ENCODE peak calls at places on chromosomes 3 and 15, in ten cellular contexts. One of them, this sample, is unnamed.

GRCh38 chr3:176469694-176470205 is 727.5 kb downstream of the TBL1XR1 start:
- DNase-seq in IMR-90: no peak
- DNase-seq in GM06990: no peak
- DNase-seq in A549: no peak
- DNase-seq in foreskin fibroblast: no peak
- DNase-seq in fibroblast of lung: peak
- DNase-seq in cardiac fibroblast: no peak
- DNase-seq in CD4-positive, alpha-beta T cell: no peak
- DNase-seq in omental fat pad: no peak
- DNase-seq in WTC11: no peak
- DNase-seq in this sample: peak

GRCh38 chr3:183151716-183152385 is 10.7 kb downstream of the LAMP3 start:
- DNase-seq in IMR-90: no peak
- DNase-seq in GM06990: no peak
- DNase-seq in A549: no peak
- DNase-seq in foreskin fibroblast: no peak
- DNase-seq in fibroblast of lung: no peak
- DNase-seq in cardiac fibroblast: no peak
- DNase-seq in CD4-positive, alpha-beta T cell: no peak
- DNase-seq in omental fat pad: no peak
- DNase-seq in WTC11: no peak
- DNase-seq in this sample: no peak

GRCh38 chr3:112776000-112776399 is 70.7 kb downstream of the CD200R1L start:
- DNase-seq in IMR-90: peak
- DNase-seq in GM06990: no peak
- DNase-seq in A549: no peak
- DNase-seq in foreskin fibroblast: no peak
- DNase-seq in fibroblast of lung: no peak
- DNase-seq in cardiac fibroblast: peak
- DNase-seq in CD4-positive, alpha-beta T cell: no peak
- DNase-seq in omental fat pad: no peak
- DNase-seq in WTC11: no peak
- DNase-seq in this sample: peak

GRCh38 chr3:191136347-191136746 is 62.7 kb upstream of the OSTN start:
- DNase-seq in IMR-90: peak
- DNase-seq in GM06990: no peak
- DNase-seq in A549: no peak
- DNase-seq in foreskin fibroblast: no peak
- DNase-seq in fibroblast of lung: peak
- DNase-seq in cardiac fibroblast: peak
- DNase-seq in CD4-positive, alpha-beta T cell: no peak
- DNase-seq in omental fat pad: no peak
- DNase-seq in WTC11: no peak
- DNase-seq in this sample: peak

GRCh38 chr3:195549931-195550519 is 6.9 kb upstream of the PPP1R2 start:
- DNase-seq in IMR-90: no peak
- DNase-seq in GM06990: peak
- DNase-seq in A549: no peak
- DNase-seq in foreskin fibroblast: no peak
- DNase-seq in fibroblast of lung: no peak
- DNase-seq in cardiac fibroblast: no peak
- DNase-seq in CD4-positive, alpha-beta T cell: peak
- DNase-seq in omental fat pad: no peak
- DNase-seq in WTC11: no peak
- DNase-seq in this sample: no peak

GRCh38 chr15:22850055-22850454 is 11.6 kb downstream of the NIPA2 start:
- DNase-seq in IMR-90: peak
- DNase-seq in GM06990: no peak
- DNase-seq in A549: no peak
- DNase-seq in foreskin fibroblast: peak
- DNase-seq in fibroblast of lung: peak
- DNase-seq in cardiac fibroblast: peak
- DNase-seq in CD4-positive, alpha-beta T cell: no peak
- DNase-seq in omental fat pad: no peak
- DNase-seq in WTC11: no peak
- DNase-seq in this sample: no peak

GRCh38 chr15:78638658-78639314 is 2.2 kb downstream of the CHRNB4 start:
- DNase-seq in IMR-90: peak
- DNase-seq in GM06990: no peak
- DNase-seq in A549: peak
- DNase-seq in foreskin fibroblast: peak
- DNase-seq in fibroblast of lung: peak
- DNase-seq in cardiac fibroblast: peak
- DNase-seq in CD4-positive, alpha-beta T cell: peak
- DNase-seq in omental fat pad: peak
- DNase-seq in WTC11: peak
- DNase-seq in this sample: peak

GRCh38 chr15:66779331-66780009 is 77.4 kb downstream of the SMAD6 start:
- DNase-seq in IMR-90: no peak
- DNase-seq in GM06990: no peak
- DNase-seq in A549: no peak
- DNase-seq in foreskin fibroblast: no peak
- DNase-seq in fibroblast of lung: peak
- DNase-seq in cardiac fibroblast: no peak
- DNase-seq in CD4-positive, alpha-beta T cell: no peak
- DNase-seq in omental fat pad: no peak
- DNase-seq in WTC11: no peak
- DNase-seq in this sample: no peak

GRCh38 chr3:134299888-134300206 is 49.2 kb upstream of the RYK start:
- DNase-seq in IMR-90: no peak
- DNase-seq in GM06990: no peak
- DNase-seq in A549: no peak
- DNase-seq in foreskin fibroblast: no peak
- DNase-seq in fibroblast of lung: peak
- DNase-seq in cardiac fibroblast: no peak
- DNase-seq in CD4-positive, alpha-beta T cell: no peak
- DNase-seq in omental fat pad: no peak
- DNase-seq in WTC11: no peak
- DNase-seq in this sample: no peak

GRCh38 chr3:35616346-35616745 is 23.0 kb upstream of the ARPP21 start:
- DNase-seq in IMR-90: no peak
- DNase-seq in GM06990: no peak
- DNase-seq in A549: no peak
- DNase-seq in foreskin fibroblast: no peak
- DNase-seq in fibroblast of lung: no peak
- DNase-seq in cardiac fibroblast: peak
- DNase-seq in CD4-positive, alpha-beta T cell: no peak
- DNase-seq in omental fat pad: no peak
- DNase-seq in WTC11: no peak
- DNase-seq in this sample: peak

GRCh38 chr3:115912372-115912771 is 289.1 kb downstream of the GAP43 start:
- DNase-seq in IMR-90: peak
- DNase-seq in GM06990: no peak
- DNase-seq in A549: no peak
- DNase-seq in foreskin fibroblast: peak
- DNase-seq in fibroblast of lung: no peak
- DNase-seq in cardiac fibroblast: peak
- DNase-seq in CD4-positive, alpha-beta T cell: no peak
- DNase-seq in omental fat pad: no peak
- DNase-seq in WTC11: no peak
- DNase-seq in this sample: peak

GRCh38 chr3:115916866-115917265 is 293.6 kb downstream of the GAP43 start:
- DNase-seq in IMR-90: no peak
- DNase-seq in GM06990: no peak
- DNase-seq in A549: no peak
- DNase-seq in foreskin fibroblast: no peak
- DNase-seq in fibroblast of lung: no peak
- DNase-seq in cardiac fibroblast: no peak
- DNase-seq in CD4-positive, alpha-beta T cell: no peak
- DNase-seq in omental fat pad: no peak
- DNase-seq in WTC11: no peak
- DNase-seq in this sample: no peak

GRCh38 chr3:115918900-115919299 is 295.6 kb downstream of the GAP43 start:
- DNase-seq in IMR-90: no peak
- DNase-seq in GM06990: no peak
- DNase-seq in A549: no peak
- DNase-seq in foreskin fibroblast: no peak
- DNase-seq in fibroblast of lung: no peak
- DNase-seq in cardiac fibroblast: no peak
- DNase-seq in CD4-positive, alpha-beta T cell: no peak
- DNase-seq in omental fat pad: no peak
- DNase-seq in WTC11: no peak
- DNase-seq in this sample: no peak

GRCh38 chr3:115915061-115915460 is 291.8 kb downstream of the GAP43 start:
- DNase-seq in IMR-90: no peak
- DNase-seq in GM06990: no peak
- DNase-seq in A549: no peak
- DNase-seq in foreskin fibroblast: no peak
- DNase-seq in fibroblast of lung: no peak
- DNase-seq in cardiac fibroblast: no peak
- DNase-seq in CD4-positive, alpha-beta T cell: no peak
- DNase-seq in omental fat pad: no peak
- DNase-seq in WTC11: no peak
- DNase-seq in this sample: no peak

GRCh38 chr3:115913069-115913686 is 289.9 kb downstream of the GAP43 start:
- DNase-seq in IMR-90: peak
- DNase-seq in GM06990: no peak
- DNase-seq in A549: peak
- DNase-seq in foreskin fibroblast: no peak
- DNase-seq in fibroblast of lung: no peak
- DNase-seq in cardiac fibroblast: peak
- DNase-seq in CD4-positive, alpha-beta T cell: no peak
- DNase-seq in omental fat pad: no peak
- DNase-seq in WTC11: no peak
- DNase-seq in this sample: no peak
- TF ChIP-seq CTCF in IMR-90: peak
- TF ChIP-seq CTCF in GM06990: peak
- TF ChIP-seq CTCF in A549: peak
- TF ChIP-seq CTCF in foreskin fibroblast: peak
- TF ChIP-seq CTCF in fibroblast of lung: peak
- TF ChIP-seq CTCF in cardiac fibroblast: no peak
- TF ChIP-seq CTCF in CD4-positive, alpha-beta T cell: no peak
- TF ChIP-seq CTCF in omental fat pad: no peak
- TF ChIP-seq CTCF in WTC11: peak
- TF ChIP-seq CTCF in this sample: peak

DNA sequence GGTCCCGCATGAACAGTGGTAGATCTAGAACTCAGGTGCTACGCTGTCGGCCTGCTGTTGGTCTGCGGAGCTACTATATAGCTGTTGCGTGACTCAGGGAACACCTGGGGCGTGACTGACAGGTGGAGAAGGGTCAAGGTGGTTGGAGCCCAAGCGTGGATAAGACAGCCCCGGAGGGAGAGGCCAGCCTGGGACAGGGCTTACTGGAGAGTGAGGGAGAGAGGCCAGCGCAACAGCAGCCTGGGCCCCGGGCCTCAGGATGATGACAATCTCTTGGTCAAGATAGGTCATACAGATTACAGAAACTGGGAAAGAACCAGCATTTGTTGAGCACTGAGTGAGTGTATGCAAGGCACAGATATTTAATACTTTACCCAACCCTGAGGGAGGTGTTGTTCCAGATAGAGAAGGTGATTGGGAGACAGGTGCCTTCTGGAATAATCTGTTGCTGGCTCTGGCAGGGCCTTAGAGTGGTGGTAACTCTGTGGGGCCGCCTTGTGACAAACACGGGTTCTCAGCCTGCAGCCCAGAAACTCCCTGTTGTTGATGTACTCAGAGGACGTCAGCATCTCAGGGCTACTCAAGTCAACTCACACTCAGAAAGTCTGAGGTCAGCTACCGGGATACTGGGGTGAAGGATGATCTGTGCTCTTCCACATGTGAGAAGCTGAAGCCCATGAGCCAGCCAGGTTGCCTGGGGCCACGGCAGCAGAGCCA is 265.4 kb upstream of the HES1 start:
- DNase-seq in IMR-90: peak
- DNase-seq in GM06990: no peak
- DNase-seq in A549: no peak
- DNase-seq in foreskin fibroblast: no peak
- DNase-seq in fibroblast of lung: no peak
- DNase-seq in cardiac fibroblast: no peak
- DNase-seq in CD4-positive, alpha-beta T cell: no peak
- DNase-seq in omental fat pad: no peak
- DNase-seq in WTC11: no peak
- DNase-seq in this sample: peak
- TF ChIP-seq CTCF in IMR-90: no peak
- TF ChIP-seq CTCF in GM06990: no peak
- TF ChIP-seq CTCF in A549: no peak
- TF ChIP-seq CTCF in foreskin fibroblast: no peak
- TF ChIP-seq CTCF in fibroblast of lung: no peak
- TF ChIP-seq CTCF in cardiac fibroblast: no peak
- TF ChIP-seq CTCF in CD4-positive, alpha-beta T cell: no peak
- TF ChIP-seq CTCF in omental fat pad: no peak
- TF ChIP-seq CTCF in WTC11: no peak
- TF ChIP-seq CTCF in this sample: no peak

DNA sequence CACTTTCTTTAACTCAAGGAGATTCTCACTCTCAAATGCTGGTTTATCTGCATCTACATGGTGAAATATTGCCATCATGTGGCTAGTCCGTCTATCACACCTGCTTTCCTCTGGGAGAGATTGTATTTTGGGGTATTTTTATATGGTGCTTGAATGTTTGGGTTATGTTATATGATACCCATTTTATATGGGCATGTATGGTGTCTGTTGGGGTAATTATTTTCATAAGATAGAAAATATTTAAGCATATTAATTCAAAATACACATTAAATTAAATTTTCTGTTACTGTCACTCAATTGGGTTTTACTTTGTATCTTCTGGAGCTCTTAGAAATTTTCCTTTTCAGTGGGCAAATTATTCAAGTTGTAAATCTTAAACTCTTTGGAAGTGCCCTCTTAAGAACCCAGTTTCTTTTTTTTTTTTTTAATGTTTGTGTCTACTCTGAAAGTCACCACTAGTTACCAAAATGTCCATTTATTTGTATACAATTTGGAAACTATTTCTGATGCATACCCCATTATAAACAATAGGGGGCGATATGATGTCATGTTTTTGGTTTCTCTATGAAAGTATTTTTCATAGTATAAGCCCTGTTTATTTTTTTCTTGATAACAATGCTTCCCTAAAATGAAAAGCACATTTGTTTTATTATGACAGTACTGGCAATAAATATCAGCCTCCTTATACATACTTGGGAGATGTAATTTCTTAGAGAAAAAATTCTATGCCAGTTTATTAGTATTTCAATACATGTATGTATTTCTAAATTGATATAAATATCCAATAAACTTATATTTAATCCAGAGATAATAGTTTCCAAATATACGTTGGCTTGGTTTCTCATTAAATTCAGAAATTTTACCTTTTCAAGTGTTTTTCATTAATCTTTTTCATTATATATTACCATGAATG is 36.1 kb upstream of the PLSCR5 start:
- DNase-seq in IMR-90: peak
- DNase-seq in GM06990: no peak
- DNase-seq in A549: peak
- DNase-seq in foreskin fibroblast: peak
- DNase-seq in fibroblast of lung: peak
- DNase-seq in cardiac fibroblast: peak
- DNase-seq in CD4-positive, alpha-beta T cell: no peak
- DNase-seq in omental fat pad: no peak
- DNase-seq in WTC11: no peak
- DNase-seq in this sample: peak
- TF ChIP-seq CTCF in IMR-90: peak
- TF ChIP-seq CTCF in GM06990: peak
- TF ChIP-seq CTCF in A549: peak
- TF ChIP-seq CTCF in foreskin fibroblast: peak
- TF ChIP-seq CTCF in fibroblast of lung: peak
- TF ChIP-seq CTCF in cardiac fibroblast: peak
- TF ChIP-seq CTCF in CD4-positive, alpha-beta T cell: peak
- TF ChIP-seq CTCF in omental fat pad: no peak
- TF ChIP-seq CTCF in WTC11: peak
- TF ChIP-seq CTCF in this sample: peak

GRCh38 chr15:75842722-75843617 is at the start of gene UBE2Q2:
- DNase-seq in IMR-90: peak
- DNase-seq in GM06990: peak
- DNase-seq in A549: peak
- DNase-seq in foreskin fibroblast: peak
- DNase-seq in fibroblast of lung: peak
- DNase-seq in cardiac fibroblast: peak
- DNase-seq in CD4-positive, alpha-beta T cell: peak
- DNase-seq in omental fat pad: peak
- DNase-seq in WTC11: peak
- DNase-seq in this sample: peak
- TF ChIP-seq CTCF in IMR-90: no peak
- TF ChIP-seq CTCF in GM06990: no peak
- TF ChIP-seq CTCF in A549: no peak
- TF ChIP-seq CTCF in foreskin fibroblast: no peak
- TF ChIP-seq CTCF in fibroblast of lung: no peak
- TF ChIP-seq CTCF in cardiac fibroblast: no peak
- TF ChIP-seq CTCF in CD4-positive, alpha-beta T cell: no peak
- TF ChIP-seq CTCF in omental fat pad: no peak
- TF ChIP-seq CTCF in WTC11: no peak
- TF ChIP-seq CTCF in this sample: no peak

This sample was measured in MCF 10A.